ENCODE peak calls at places on chromosomes 4 and X, in eight cellular contexts. C is neural progenitor cell, Q is fibroblast of lung, A is A673, P is heart left ventricle, F is OCI-LY7, I is astrocyte of the spinal cord, S is K562. E is an unnamed sample.

GRCh38 chr4:162659716-162660115 is 495.9 kb upstream of the FSTL5 start:
- DNase-seq in I (no peak), S (no peak), P (no peak), F (no peak), C (no peak), Q (peak), A (no peak), E (no peak)

GRCh38 chrX:37509349-37509748 is 62.1 kb upstream of the LANCL3 start:
- DNase-seq in I (peak), F (peak), C (peak), P (no peak), A (peak), Q (no peak), S (no peak), E (no peak)

GRCh38 chr4:147933316-147933715 is 201.4 kb downstream of the ARHGAP10 start:
- DNase-seq in A (peak), C (peak), S (no peak), Q (no peak), I (no peak), F (peak), P (no peak), E (no peak)

GRCh38 chr4:187826725-187827124 is 168.8 kb upstream of the ZFP42 start:
- DNase-seq in S (no peak), C (no peak), I (no peak), F (no peak), Q (no peak), A (peak), P (no peak), E (no peak)

GRCh38 chrX:39848900-39849299 is 248.9 kb downstream of the BCOR start:
- DNase-seq in P (no peak), F (no peak), A (no peak), C (no peak), I (peak), Q (peak), S (no peak), E (no peak)

GRCh38 chr4:6594826-6595355 is 19.9 kb downstream of the MAN2B2 start:
- DNase-seq in F (no peak), Q (no peak), I (no peak), P (no peak), A (no peak), C (no peak), S (no peak), E (no peak)

GRCh38 chr4:28784188-28784587 is 1923.5 kb downstream of the STIM2 start:
- DNase-seq in C (no peak), F (no peak), I (no peak), S (no peak), P (no peak), A (no peak), Q (no peak), E (no peak)

GRCh38 chr4:54099287-54099958 is 540 bp upstream of the GSX2 start:
- DNase-seq in Q (peak), S (no peak), P (no peak), C (peak), I (peak), F (no peak), A (no peak), E (no peak)

GRCh38 chr4:73894021-73894420 is 24.8 kb downstream of the CXCL1 start:
- DNase-seq in C (no peak), I (no peak), S (no peak), P (no peak), Q (no peak), A (no peak), F (no peak), E (no peak)

GRCh38 chr4:106344324-106344970 is 24.1 kb downstream of the GIMD1 start:
- DNase-seq in A (peak), I (peak), C (no peak), F (no peak), S (no peak), Q (peak), P (no peak), E (no peak)

GRCh38 chrX:110003167-110004156 is 548 bp downstream of the TMEM164 start:
- DNase-seq in I (no peak), C (no peak), A (peak), S (peak), F (no peak), Q (peak), P (peak), E (peak)

GRCh38 chr4:7844247-7844991 is 95.2 kb downstream of the AFAP1 start:
- DNase-seq in Q (peak), I (peak), F (peak), A (peak), P (peak), C (peak), S (peak), E (peak)

GRCh38 chr4:14168919-14169318 is 541.4 kb upstream of the BOD1L1 start:
- DNase-seq in F (no peak), I (peak), A (peak), S (no peak), C (no peak), P (peak), Q (peak), E (peak)

GRCh38 chr4:153159728-153160221 is 44.5 kb upstream of the TRIM2 start:
- DNase-seq in Q (peak), C (no peak), P (no peak), I (peak), A (peak), S (no peak), F (no peak), E (no peak)

GRCh38 chrX:54540289-54540688 is 10.3 kb downstream of the GNL3L start:
- DNase-seq in Q (peak), A (peak), I (peak), S (no peak), C (no peak), F (no peak), P (peak), E (no peak)

GRCh38 chr4:184282251-184282713 is 64.6 kb upstream of the ENPP6 start:
- DNase-seq in I (no peak), Q (no peak), C (peak), F (peak), S (no peak), A (no peak), P (no peak), E (peak)

GRCh38 chr4:1234811-1235292 is 14.1 kb downstream of the CTBP1 start:
- DNase-seq in C (no peak), A (no peak), S (no peak), P (no peak), I (no peak), F (no peak), Q (no peak), E (no peak)

GRCh38 chrX:136271300-136271699 is 20.1 kb upstream of the MAP7D3 start:
- DNase-seq in A (no peak), F (peak), P (no peak), I (no peak), S (no peak), Q (no peak), C (no peak), E (peak)
- TF ChIP-seq CTCF in A (no peak), F (no peak), P (no peak), I (no peak), S (no peak), Q (no peak), C (no peak), E (no peak)

GRCh38 chrX:63735882-63736281 is 49.1 kb downstream of the ARHGEF9 start:
- DNase-seq in P (no peak), I (no peak), Q (no peak), A (no peak), F (no peak), S (no peak), C (no peak), E (no peak)
- H3K4me3 ChIP-seq in P (no peak), I (no peak), Q (no peak), A (no peak), F (no peak), S (no peak), C (no peak), E (no peak)

GRCh38 chrX:133838761-133839676 is 146.4 kb downstream of the GPC3 start:
- DNase-seq in S (peak), Q (peak), A (peak), F (peak), I (peak), C (peak), P (no peak), E (peak)
- TF ChIP-seq CTCF in S (peak), Q (peak), A (peak), F (peak), I (peak), C (peak), P (peak), E (peak)

GRCh38 chrX:49204017-49204416 is 4.0 kb upstream of the SYP start:
- DNase-seq in F (no peak), Q (no peak), C (no peak), A (no peak), P (no peak), I (no peak), S (no peak), E (no peak)

GRCh38 chrX:49204709-49205108 is 4.7 kb upstream of the SYP start:
- DNase-seq in F (no peak), A (no peak), P (no peak), C (no peak), S (no peak), Q (no peak), I (no peak), E (no peak)

GRCh38 chrX:49205443-49205842 is 5.5 kb upstream of the SYP start:
- DNase-seq in C (no peak), S (no peak), F (no peak), I (no peak), Q (no peak), P (no peak), A (no peak), E (no peak)

GRCh38 chrX:49202022-49202421 is 2.0 kb upstream of the SYP start:
- DNase-seq in Q (no peak), S (no peak), A (no peak), C (no peak), P (no peak), I (no peak), F (no peak), E (no peak)

DNA sequence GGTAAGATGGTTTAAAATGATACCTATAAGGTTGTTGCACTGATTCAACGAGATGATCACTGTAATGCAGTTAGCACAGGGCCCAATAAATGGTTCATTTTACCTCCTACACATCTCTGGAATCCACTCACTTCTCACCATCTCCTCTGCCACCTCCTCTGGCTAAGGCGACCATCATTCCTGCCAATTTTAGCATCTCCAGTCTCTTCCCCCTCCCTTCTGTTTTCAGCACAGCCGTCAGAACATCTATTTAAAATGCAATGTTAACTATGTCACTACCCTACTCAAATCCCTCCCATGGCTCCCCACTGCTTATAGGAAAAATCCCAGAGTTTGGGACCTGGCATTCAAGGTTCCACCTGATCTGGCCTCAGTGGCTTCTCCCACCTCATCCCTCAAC is 3.5 kb upstream of the SYP start:
- DNase-seq in I (no peak), A (no peak), P (no peak), F (no peak), C (no peak), Q (no peak), S (no peak), E (no peak)
- H3K4me3 ChIP-seq in I (no peak), A (no peak), P (no peak), F (no peak), C (no peak), Q (no peak), S (no peak), E (no peak)

DNA sequence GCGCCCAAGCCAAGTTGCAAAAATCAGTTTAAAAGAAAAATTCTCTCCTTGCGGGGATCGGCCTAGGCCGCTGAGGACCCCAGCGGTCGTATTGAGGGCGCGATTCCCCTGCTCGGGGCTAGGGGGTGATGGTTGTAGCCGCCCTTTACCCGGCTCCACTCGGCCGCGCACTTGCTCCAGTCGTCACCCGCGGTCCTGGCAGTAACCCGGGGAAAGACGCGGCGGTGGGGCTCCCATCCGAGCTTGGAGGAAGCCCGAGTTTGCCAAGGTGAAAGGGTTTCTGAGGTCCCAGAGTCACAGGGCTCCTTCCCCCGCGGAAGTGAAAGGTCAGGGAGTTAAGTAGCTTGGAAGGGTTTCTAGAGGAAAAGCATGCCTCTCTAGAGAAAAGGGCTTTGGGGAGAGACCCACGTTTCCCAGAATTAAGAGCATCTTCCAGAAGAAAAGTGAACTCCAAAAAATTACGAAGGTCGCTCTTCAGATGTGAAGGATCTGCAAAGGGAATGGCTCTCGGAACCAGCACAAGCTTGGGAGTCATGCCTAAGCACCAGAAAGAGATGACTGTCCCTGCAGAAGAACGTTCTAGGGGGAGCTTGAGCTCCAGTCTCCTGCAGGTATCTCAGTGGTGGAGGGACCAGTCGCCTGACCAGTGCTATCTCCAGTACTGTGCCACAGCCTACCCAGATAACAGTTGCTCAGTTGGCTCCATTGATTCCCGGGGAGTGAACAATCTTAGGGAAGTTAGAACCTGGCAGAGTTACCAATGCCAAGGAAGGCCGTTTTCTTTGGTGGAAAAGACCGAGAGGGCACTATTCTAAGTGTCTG is 873 bp downstream of the LAP3 start:
- DNase-seq in Q (peak), A (no peak), F (peak), P (peak), I (peak), S (no peak), C (no peak), E (peak)
- TF ChIP-seq CTCF in Q (no peak), A (no peak), F (peak), P (no peak), I (peak), S (no peak), C (no peak), E (no peak)

GRCh38 chrX:12770440-12770839 is 20.8 kb upstream of the PRPS2 start:
- DNase-seq in Q (no peak), C (peak), P (no peak), F (peak), A (peak), S (peak), I (peak), E (peak)
- H3K4me3 ChIP-seq in Q (no peak), C (no peak), P (no peak), F (no peak), A (no peak), S (no peak), I (no peak), E (no peak)